ENCODE peak calls at places on chromosomes 3 and 15, in five cellular contexts. One of them, this sample, is unnamed.
A peak's percentile ranks its signal among the peaks of the same experiment; 100 is the strongest.

GRCh38 chr3:14379842-14380241 is 22.6 kb upstream of the SLC6A6 start:
- DNase-seq in suprapubic skin: no peak
- DNase-seq in brain microvascular endothelial cell: no peak
- DNase-seq in prostate gland: no peak
- DNase-seq in IMR-90: no peak
- DNase-seq in this sample: no peak

GRCh38 chr3:11154036-11154952 is at the start of gene HRH1:
- DNase-seq in prostate gland: no peak
- DNase-seq in suprapubic skin: peak; percentile 65
- DNase-seq in IMR-90: no peak
- DNase-seq in brain microvascular endothelial cell: no peak
- DNase-seq in this sample: no peak

GRCh38 chr3:144055604-144056003 is 84.0 kb downstream of the DIPK2A start:
- DNase-seq in suprapubic skin: no peak
- DNase-seq in IMR-90: peak; percentile 34
- DNase-seq in brain microvascular endothelial cell: peak; percentile 27
- DNase-seq in prostate gland: no peak
- DNase-seq in this sample: no peak

GRCh38 chr3:178076718-178077117 is 459.5 kb upstream of the KCNMB2 start:
- DNase-seq in IMR-90: no peak
- DNase-seq in prostate gland: no peak
- DNase-seq in suprapubic skin: no peak
- DNase-seq in brain microvascular endothelial cell: no peak
- DNase-seq in this sample: no peak

GRCh38 chr3:180358179-180358578 is 243.8 kb upstream of the TTC14 start:
- DNase-seq in prostate gland: no peak
- DNase-seq in IMR-90: peak; percentile 58
- DNase-seq in suprapubic skin: no peak
- DNase-seq in brain microvascular endothelial cell: no peak
- DNase-seq in this sample: no peak

GRCh38 chr3:71984843-71985594 is 200.1 kb upstream of the PROK2 start:
- DNase-seq in prostate gland: no peak
- DNase-seq in IMR-90: no peak
- DNase-seq in brain microvascular endothelial cell: no peak
- DNase-seq in suprapubic skin: no peak
- DNase-seq in this sample: no peak

GRCh38 chr3:72095521-72095920 is 310.6 kb upstream of the PROK2 start:
- DNase-seq in suprapubic skin: no peak
- DNase-seq in prostate gland: no peak
- DNase-seq in IMR-90: no peak
- DNase-seq in brain microvascular endothelial cell: no peak
- DNase-seq in this sample: no peak

GRCh38 chr3:23217872-23218554 is 14.9 kb downstream of the UBE2E2 start:
- DNase-seq in brain microvascular endothelial cell: peak; percentile 53
- DNase-seq in IMR-90: peak; percentile 72
- DNase-seq in suprapubic skin: no peak
- DNase-seq in prostate gland: no peak
- DNase-seq in this sample: no peak

GRCh38 chr3:46710229-46710628 is 7.4 kb downstream of the PRSS50 start:
- DNase-seq in IMR-90: no peak
- DNase-seq in prostate gland: no peak
- DNase-seq in suprapubic skin: peak; percentile 36
- DNase-seq in brain microvascular endothelial cell: no peak
- DNase-seq in this sample: no peak

GRCh38 chr3:122572940-122573412 is 4.5 kb upstream of the PARP15 start:
- DNase-seq in brain microvascular endothelial cell: no peak
- DNase-seq in suprapubic skin: no peak
- DNase-seq in IMR-90: peak; percentile 41
- DNase-seq in prostate gland: peak; percentile 48
- DNase-seq in this sample: no peak

GRCh38 chr3:15023719-15024118 is 41.4 kb downstream of the MRPS25 start:
- DNase-seq in suprapubic skin: no peak
- DNase-seq in IMR-90: no peak
- DNase-seq in brain microvascular endothelial cell: no peak
- DNase-seq in prostate gland: no peak
- DNase-seq in this sample: no peak

GRCh38 chr3:191148131-191148530 is 50.9 kb upstream of the OSTN start:
- DNase-seq in suprapubic skin: no peak
- DNase-seq in IMR-90: no peak
- DNase-seq in prostate gland: no peak
- DNase-seq in brain microvascular endothelial cell: peak; percentile 31
- DNase-seq in this sample: no peak

GRCh38 chr3:121995190-121996137 is 26.6 kb downstream of the ILDR1 start:
- DNase-seq in brain microvascular endothelial cell: peak; percentile 77
- DNase-seq in suprapubic skin: peak; percentile 63
- DNase-seq in IMR-90: peak; percentile 75
- DNase-seq in prostate gland: peak; percentile 49
- DNase-seq in this sample: peak; percentile 7

GRCh38 chr3:44109997-44110396 is 131.7 kb upstream of the TOPAZ1 start:
- DNase-seq in brain microvascular endothelial cell: no peak
- DNase-seq in IMR-90: no peak
- DNase-seq in suprapubic skin: no peak
- DNase-seq in prostate gland: no peak
- DNase-seq in this sample: no peak

GRCh38 chr3:71305246-71306206 is 278.0 kb downstream of the FOXP1 start:
- DNase-seq in IMR-90: peak; percentile 57
- DNase-seq in prostate gland: peak; percentile 35
- DNase-seq in brain microvascular endothelial cell: peak; percentile 48
- DNase-seq in suprapubic skin: no peak
- DNase-seq in this sample: no peak

GRCh38 chr15:46502668-46503067 is 867.8 kb downstream of the SQOR start:
- DNase-seq in suprapubic skin: no peak
- DNase-seq in prostate gland: no peak
- DNase-seq in IMR-90: no peak
- DNase-seq in brain microvascular endothelial cell: no peak
- DNase-seq in this sample: no peak

GRCh38 chr15:56794923-56795329 is 61.6 kb upstream of the ZNF280D start:
- DNase-seq in IMR-90: no peak
- DNase-seq in brain microvascular endothelial cell: no peak
- DNase-seq in suprapubic skin: no peak
- DNase-seq in prostate gland: no peak
- DNase-seq in this sample: no peak

DNA sequence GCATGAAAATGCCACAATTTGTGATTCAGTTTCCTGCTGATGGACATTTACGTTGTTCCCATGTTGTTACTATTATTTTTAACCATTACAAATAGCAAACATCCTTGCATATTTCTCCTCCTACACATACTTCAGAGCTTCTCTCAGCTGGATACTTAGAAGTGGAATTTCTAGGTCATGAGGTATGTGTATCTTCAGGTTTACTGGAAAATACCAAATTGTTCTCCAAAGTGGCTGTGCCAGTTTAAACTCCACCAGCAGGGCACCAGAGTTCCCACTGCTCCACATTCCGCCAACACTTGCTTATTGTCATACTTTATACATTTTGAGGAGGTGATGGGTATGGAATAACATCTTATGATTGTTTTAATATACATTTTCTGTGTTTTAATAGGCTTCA is 45.7 kb downstream of the PRR23E start:
- DNase-seq in brain microvascular endothelial cell: no peak
- DNase-seq in suprapubic skin: no peak
- DNase-seq in IMR-90: no peak
- DNase-seq in prostate gland: no peak
- DNase-seq in this sample: no peak
- TF ChIP-seq CTCF in brain microvascular endothelial cell: no peak
- TF ChIP-seq CTCF in suprapubic skin: no peak
- TF ChIP-seq CTCF in IMR-90: no peak
- TF ChIP-seq CTCF in prostate gland: no peak
- TF ChIP-seq CTCF in this sample: no peak

GRCh38 chr3:186788482-186789370 is 5.3 kb downstream of the EIF4A2 start:
- DNase-seq in prostate gland: no peak
- DNase-seq in suprapubic skin: no peak
- DNase-seq in brain microvascular endothelial cell: no peak
- DNase-seq in IMR-90: no peak
- DNase-seq in this sample: no peak

GRCh38 chr3:186787642-186788481 is 4.5 kb downstream of the EIF4A2 start:
- DNase-seq in IMR-90: no peak
- DNase-seq in brain microvascular endothelial cell: no peak
- DNase-seq in prostate gland: no peak
- DNase-seq in suprapubic skin: no peak
- DNase-seq in this sample: no peak

GRCh38 chr3:186785517-186786018 is 2.2 kb downstream of the EIF4A2 start:
- DNase-seq in prostate gland: no peak
- DNase-seq in suprapubic skin: no peak
- DNase-seq in brain microvascular endothelial cell: no peak
- DNase-seq in IMR-90: no peak
- DNase-seq in this sample: no peak

GRCh38 chr3:186784820-186785516 is 1.6 kb downstream of the EIF4A2 start:
- DNase-seq in brain microvascular endothelial cell: no peak
- DNase-seq in IMR-90: no peak
- DNase-seq in suprapubic skin: no peak
- DNase-seq in prostate gland: no peak
- DNase-seq in this sample: no peak

DNA sequence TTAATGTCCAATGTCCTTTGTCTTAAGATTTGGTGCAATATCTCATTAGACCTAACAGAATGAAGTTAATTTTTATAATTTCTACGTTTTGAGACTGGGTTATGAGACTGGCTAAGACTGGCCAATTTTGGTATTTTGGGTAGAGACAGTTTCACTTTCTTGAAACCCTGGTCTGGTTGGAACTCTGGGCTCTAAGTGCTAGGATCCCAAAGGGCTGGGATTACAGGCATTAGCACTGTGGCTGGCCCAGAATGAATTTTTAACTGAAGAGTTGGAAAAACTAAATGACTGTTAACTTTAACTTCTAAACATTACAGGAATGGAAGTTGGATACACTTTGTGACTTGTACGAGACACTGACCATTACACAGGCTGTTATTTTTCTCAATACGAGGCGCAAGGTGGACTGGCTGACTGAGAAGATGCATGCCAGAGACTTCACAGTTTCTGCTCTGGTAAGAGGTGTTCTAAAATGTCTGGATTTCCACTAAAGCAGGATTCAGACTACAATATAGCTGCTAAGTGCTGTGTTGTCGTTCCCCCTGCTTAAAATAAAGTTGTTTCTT is 3.5 kb downstream of the EIF4A2 start:
- DNase-seq in brain microvascular endothelial cell: no peak
- DNase-seq in IMR-90: no peak
- DNase-seq in suprapubic skin: no peak
- DNase-seq in prostate gland: no peak
- DNase-seq in this sample: no peak
- H3K4me3 ChIP-seq in brain microvascular endothelial cell: peak overlapping the region; percentile 75
- H3K4me3 ChIP-seq in IMR-90: no peak overlapping the region
- H3K4me3 ChIP-seq in suprapubic skin: peak overlapping the region; percentile 74
- H3K4me3 ChIP-seq in prostate gland: peak overlapping the region; percentile 3
- H3K4me3 ChIP-seq in this sample: peak overlapping the region; percentile 18

DNA sequence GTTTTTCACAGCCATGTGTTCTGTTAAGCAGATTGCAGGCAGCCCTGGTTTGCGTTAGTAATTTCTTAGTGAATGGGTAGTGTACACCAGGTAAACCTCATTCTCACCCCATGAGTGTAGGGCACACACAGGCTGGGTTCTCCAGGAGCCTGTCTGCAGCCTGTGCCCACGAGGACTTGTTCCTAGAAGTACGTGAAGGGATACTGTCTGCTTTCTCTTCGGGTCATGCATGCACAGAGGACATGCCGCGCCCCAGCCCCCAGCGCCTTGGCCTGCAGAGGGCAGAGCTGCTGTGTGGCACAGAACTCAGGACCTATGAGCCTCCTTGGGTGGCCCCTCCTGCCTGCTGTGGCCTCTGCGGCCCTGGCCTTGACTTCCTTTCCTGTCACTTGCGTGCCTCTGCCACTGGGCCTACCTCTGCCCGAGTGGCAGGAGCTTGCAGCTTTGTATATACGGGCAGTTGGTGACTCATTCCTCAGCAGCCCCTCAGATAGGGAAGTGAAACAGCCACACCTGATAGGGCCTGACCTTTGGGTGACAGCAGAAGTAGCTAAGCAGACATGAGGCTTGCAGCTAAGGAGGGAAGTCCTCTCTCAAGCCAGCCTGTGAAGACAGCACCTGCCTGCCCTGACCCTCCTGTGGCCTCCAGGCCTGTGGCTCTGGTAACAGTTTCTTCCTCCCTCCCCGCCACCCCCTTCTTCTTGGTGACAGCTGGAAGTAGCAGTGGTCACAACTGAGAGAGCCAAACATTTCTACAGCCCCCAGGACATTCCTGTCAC is 19.5 kb downstream of the PPCDC start:
- DNase-seq in brain microvascular endothelial cell: peak; percentile 22
- DNase-seq in IMR-90: peak; percentile 64
- DNase-seq in prostate gland: no peak
- DNase-seq in suprapubic skin: peak; percentile 80
- DNase-seq in this sample: no peak
- TF ChIP-seq CTCF in brain microvascular endothelial cell: peak; percentile 62
- TF ChIP-seq CTCF in IMR-90: peak; percentile 34
- TF ChIP-seq CTCF in prostate gland: no peak
- TF ChIP-seq CTCF in suprapubic skin: peak; percentile 39
- TF ChIP-seq CTCF in this sample: peak; percentile 43

GRCh38 chr15:52261026-52261425 is 34.6 kb downstream of the MYO5C start:
- DNase-seq in suprapubic skin: no peak
- DNase-seq in brain microvascular endothelial cell: no peak
- DNase-seq in prostate gland: no peak
- DNase-seq in IMR-90: no peak
- DNase-seq in this sample: no peak
- H3K4me3 ChIP-seq in suprapubic skin: no peak overlapping the region
- H3K4me3 ChIP-seq in brain microvascular endothelial cell: no peak overlapping the region
- H3K4me3 ChIP-seq in prostate gland: no peak overlapping the region
- H3K4me3 ChIP-seq in IMR-90: no peak overlapping the region
- H3K4me3 ChIP-seq in this sample: no peak overlapping the region

This sample was measured in AG04449.